ENCODE peak calls at places on chromosome 3, in six cellular contexts. A is GM23338, W is HCT116, O is GM12878, U is K562, Q is HepG2. R is an unnamed sample.

GRCh38 chr3:125213946-125214542 is 1.5 kb upstream of the SLC12A8 start:
- DNase-seq in A (peak; percentile 72), W (no peak), O (no peak), U (no peak), Q (no peak), R (no peak)

GRCh38 chr3:151156618-151157216 is 46.3 kb downstream of the GPR171 start:
- DNase-seq in A (peak; percentile 92), W (peak; percentile 71), O (no peak), U (peak; percentile 46), Q (peak; percentile 67), R (peak; percentile 59)

GRCh38 chr3:140686128-140686527 is 8.3 kb downstream of the TRIM42 start:
- DNase-seq in A (no peak), W (no peak), O (no peak), U (no peak), Q (no peak), R (no peak)

GRCh38 chr3:70078778-70079177 is 79.2 kb downstream of the SAMMSON start:
- DNase-seq in A (no peak), W (no peak), O (no peak), U (no peak), Q (no peak), R (no peak)

GRCh38 chr3:143975549-143976152 is 4.0 kb downstream of the DIPK2A start:
- DNase-seq in A (peak; percentile 32), W (no peak), O (no peak), U (no peak), Q (peak; percentile 13), R (peak; percentile 83)

GRCh38 chr3:42535981-42536784 is 33.7 kb downstream of the VIPR1 start:
- DNase-seq in A (peak; percentile 97), W (no peak), O (no peak), U (peak; percentile 85), Q (peak; percentile 60), R (peak; percentile 16)

GRCh38 chr3:177589921-177590336 is 392.6 kb upstream of the TBL1XR1 start:
- DNase-seq in A (peak; percentile 17), W (peak; percentile 71), O (no peak), U (no peak), Q (peak; percentile 65), R (peak; percentile 72)

GRCh38 chr3:42662813-42663535 is 9.5 kb downstream of the ZBTB47 start:
- DNase-seq in A (no peak), W (no peak), O (no peak), U (no peak), Q (no peak), R (no peak)

GRCh38 chr3:142964150-142964498 is 650 bp upstream of the PAQR9 start:
- DNase-seq in A (peak; percentile 65), W (no peak), O (no peak), U (no peak), Q (no peak), R (no peak)

GRCh38 chr3:132265008-132265407 is 52.2 kb upstream of the ACP3 start:
- DNase-seq in A (no peak), W (no peak), O (no peak), U (no peak), Q (no peak), R (no peak)

GRCh38 chr3:186138272-186138981 is 29.5 kb upstream of the ETV5 start:
- DNase-seq in A (no peak), W (no peak), O (no peak), U (no peak), Q (peak; percentile 15), R (no peak)

GRCh38 chr3:138608322-138609214 is at the start of gene FAIM:
- DNase-seq in A (peak; percentile 78), W (peak; percentile 46), O (no peak), U (peak; percentile 66), Q (peak; percentile 50), R (peak; percentile 77)
- H3K4me2 ChIP-seq in A (peak within 1 kb of the TSS; percentile 87), W (peak within 1 kb of the TSS; percentile 92), O (peak within 1 kb of the TSS; percentile 99), U (peak within 1 kb of the TSS; percentile 69), Q (peak within 1 kb of the TSS; percentile 82), R (peak within 1 kb of the TSS; percentile 93)

GRCh38 chr3:127672429-127673190 is at the start of gene ABTB1:
- DNase-seq in A (peak; percentile 86), W (no peak), O (no peak), U (peak; percentile 89), Q (peak; percentile 53), R (peak; percentile 25)
- TF ChIP-seq POLR2AphosphoS5 in A (peak; percentile 71), W (peak; percentile 96), O (peak; percentile 71), U (peak; percentile 87), Q (peak; percentile 44), R (peak; percentile 62)

GRCh38 chr3:197458179-197458707 is 97.5 kb downstream of the BDH1 start:
- DNase-seq in A (peak; percentile 62), W (no peak), O (no peak), U (no peak), Q (peak; percentile 80), R (no peak)
- H3K4me2 ChIP-seq in A (no peak overlapping the region), W (no peak overlapping the region), O (no peak overlapping the region), U (no peak overlapping the region), Q (peak overlapping the region; percentile 93), R (no peak overlapping the region)

DNA sequence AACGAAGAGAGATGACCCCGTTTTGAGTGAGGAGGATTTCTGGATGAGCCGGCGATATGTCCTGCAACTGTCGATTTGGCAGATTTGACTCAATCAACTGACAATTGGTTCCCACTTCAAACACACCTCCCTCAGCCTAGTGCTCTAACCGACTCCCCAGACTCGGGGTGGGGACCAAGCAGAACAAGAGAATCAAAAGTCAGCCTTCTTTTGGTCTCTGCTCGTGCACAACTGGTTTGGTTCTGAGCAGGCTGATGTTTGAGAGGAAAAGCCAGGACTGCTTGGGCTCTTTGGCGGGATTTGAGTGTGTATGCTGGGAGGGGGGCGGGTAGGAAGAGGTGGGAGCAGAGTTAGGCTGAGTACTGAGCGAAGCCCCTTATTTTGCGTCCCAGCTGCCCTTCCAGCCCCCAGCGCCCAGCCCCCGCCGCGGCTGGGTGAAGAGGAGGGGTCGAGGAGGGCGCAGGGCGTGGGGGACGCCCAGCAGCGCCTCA is 153.4 kb upstream of the GOLIM4 start:
- DNase-seq in A (no peak), W (no peak), O (no peak), U (no peak), Q (no peak), R (peak; percentile 14)
- TF ChIP-seq POLR2AphosphoS5 in A (no peak), W (no peak), O (no peak), U (no peak), Q (no peak), R (no peak)

R was measured in endothelial cell of umbilical vein.